ENCODE peak calls at places on chromosomes 16 and 17, in four cellular contexts. One of them, this sample, is unnamed.

GRCh38 chr16:21060027-21060510 is 90.6 kb downstream of the DNAH3 start:
- DNase-seq in HepG2: no peak
- DNase-seq in A549: no peak
- DNase-seq in K562: no peak
- DNase-seq in this sample: no peak

GRCh38 chr17:12078791-12079190 is 58.1 kb downstream of the MAP2K4 start:
- DNase-seq in K562: no peak
- DNase-seq in A549: no peak
- DNase-seq in HepG2: no peak
- DNase-seq in this sample: peak; percentile 83

GRCh38 chr16:31876955-31877828 is 3.6 kb downstream of the ZNF267 start:
- DNase-seq in HepG2: peak; percentile 87
- DNase-seq in K562: no peak
- DNase-seq in A549: peak; percentile 46
- DNase-seq in this sample: peak; percentile 96

GRCh38 chr16:3173892-3174617 is 13.9 kb upstream of the OR1F1 start:
- DNase-seq in HepG2: peak; percentile 65
- DNase-seq in A549: peak; percentile 85
- DNase-seq in K562: peak; percentile 69
- DNase-seq in this sample: no peak

GRCh38 chr17:79018045-79018695 is 5.8 kb upstream of the C1QTNF1 start:
- DNase-seq in HepG2: no peak
- DNase-seq in K562: no peak
- DNase-seq in A549: no peak
- DNase-seq in this sample: no peak

GRCh38 chr16:67100569-67101300 is 9.0 kb upstream of the PHAF1 start:
- DNase-seq in K562: no peak
- DNase-seq in HepG2: no peak
- DNase-seq in A549: peak; percentile 51
- DNase-seq in this sample: peak; percentile 56

GRCh38 chr16:86449377-86450095 is 60.8 kb upstream of the FOXF1 start:
- DNase-seq in HepG2: no peak
- DNase-seq in K562: no peak
- DNase-seq in A549: no peak
- DNase-seq in this sample: no peak

GRCh38 chr17:46766493-46767491 is 51.7 kb downstream of the WNT3 start:
- DNase-seq in A549: no peak
- DNase-seq in K562: no peak
- DNase-seq in HepG2: no peak
- DNase-seq in this sample: no peak

DNA sequence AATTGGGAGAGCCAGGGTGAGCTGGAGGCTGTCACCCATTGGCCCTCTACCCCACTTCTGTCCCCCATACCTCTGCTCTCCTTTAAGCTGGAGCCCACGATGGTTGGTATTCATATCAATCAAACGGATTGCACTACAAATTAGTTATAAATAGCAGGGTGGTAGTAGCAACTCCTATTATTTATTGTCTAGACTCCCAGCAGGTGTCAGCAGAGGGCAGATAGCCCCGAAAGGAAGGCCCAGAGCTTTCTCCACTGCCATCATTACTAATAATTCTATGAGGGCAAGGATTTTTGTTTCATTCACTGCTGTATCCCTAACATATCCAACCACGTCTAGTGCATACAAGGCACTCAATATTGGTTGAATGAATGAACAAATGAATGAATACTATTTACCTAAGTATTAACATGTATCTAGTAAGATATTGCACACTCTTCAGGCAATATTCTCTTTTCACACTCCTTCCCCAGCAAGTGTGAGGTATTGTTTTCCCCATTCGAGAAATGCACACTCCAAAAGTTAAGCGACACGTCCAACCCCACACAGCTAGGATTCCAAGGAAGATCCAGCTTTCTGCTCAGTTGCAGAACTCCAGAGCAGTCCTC is 6.3 kb downstream of the C17orf50 start:
- DNase-seq in A549: peak; percentile 58
- DNase-seq in K562: peak; percentile 35
- DNase-seq in HepG2: no peak
- DNase-seq in this sample: peak; percentile 43
- TF ChIP-seq CEBPB in A549: no peak
- TF ChIP-seq CEBPB in K562: no peak
- TF ChIP-seq CEBPB in HepG2: no peak
- TF ChIP-seq CEBPB in this sample: no peak

GRCh38 chr16:10679921-10680320 is 14.8 kb downstream of the TEKT5 start:
- DNase-seq in A549: no peak
- DNase-seq in K562: no peak
- DNase-seq in HepG2: no peak
- DNase-seq in this sample: no peak

GRCh38 chr16:10676284-10676683 is 18.4 kb downstream of the TEKT5 start:
- DNase-seq in A549: no peak
- DNase-seq in HepG2: no peak
- DNase-seq in K562: no peak
- DNase-seq in this sample: no peak

GRCh38 chr16:10675861-10676260 is 18.9 kb downstream of the TEKT5 start:
- DNase-seq in HepG2: no peak
- DNase-seq in K562: no peak
- DNase-seq in A549: no peak
- DNase-seq in this sample: no peak

GRCh38 chr16:10681310-10682308 is 13.1 kb downstream of the TEKT5 start:
- DNase-seq in A549: no peak
- DNase-seq in HepG2: no peak
- DNase-seq in K562: no peak
- DNase-seq in this sample: no peak

DNA sequence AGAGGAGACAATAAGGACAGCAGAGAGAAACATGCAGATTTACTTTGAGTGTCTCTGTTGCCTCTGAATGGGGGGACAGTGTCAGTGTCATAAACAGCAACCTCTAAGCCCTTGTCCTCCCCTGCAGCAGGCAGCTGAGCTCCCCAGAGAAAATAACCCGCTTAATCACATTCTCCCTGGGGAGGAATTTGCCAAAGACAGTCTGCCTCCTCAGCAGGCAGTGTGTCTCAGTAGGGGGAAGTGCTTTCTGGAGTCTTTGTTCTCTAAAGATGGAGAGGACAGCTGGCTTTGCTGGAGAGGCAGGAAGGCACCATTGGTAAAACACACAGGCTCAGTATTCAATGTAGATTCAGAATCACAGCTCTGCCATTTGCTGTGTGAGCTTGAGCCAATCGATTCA is 16.1 kb downstream of the TEKT5 start:
- DNase-seq in K562: no peak
- DNase-seq in HepG2: no peak
- DNase-seq in A549: no peak
- DNase-seq in this sample: no peak
- TF ChIP-seq SMC3 in K562: no peak
- TF ChIP-seq SMC3 in HepG2: no peak
- TF ChIP-seq SMC3 in A549: no peak
- TF ChIP-seq SMC3 in this sample: no peak

DNA sequence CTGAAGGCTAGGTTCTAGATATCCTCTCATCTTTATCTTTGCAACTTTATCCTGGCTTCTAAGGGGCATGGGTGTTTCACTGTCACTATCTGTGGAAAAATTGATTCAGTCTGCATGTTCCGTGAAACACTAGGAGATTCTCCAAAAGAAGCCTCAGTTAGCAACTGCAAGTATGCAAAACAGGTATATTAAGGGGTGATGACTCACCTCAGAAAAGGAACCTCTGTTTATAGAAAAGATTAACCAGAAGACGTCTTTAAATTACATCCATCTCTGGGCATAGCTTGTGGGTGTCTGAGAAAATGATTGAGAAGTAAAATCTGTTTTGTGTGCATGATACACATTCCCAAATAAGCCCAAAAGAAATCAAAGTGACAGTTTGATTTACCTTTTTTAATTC is 353.8 kb upstream of the HSBP1 start:
- DNase-seq in A549: no peak
- DNase-seq in K562: no peak
- DNase-seq in HepG2: no peak
- DNase-seq in this sample: peak; percentile 10
- TF ChIP-seq MAFK in A549: no peak
- TF ChIP-seq MAFK in K562: no peak
- TF ChIP-seq MAFK in HepG2: no peak
- TF ChIP-seq MAFK in this sample: no peak

GRCh38 chr16:79476580-79476979 is 124.0 kb downstream of the MAF start:
- DNase-seq in A549: no peak
- DNase-seq in HepG2: no peak
- DNase-seq in K562: no peak
- DNase-seq in this sample: no peak
- TF ChIP-seq CEBPB in A549: no peak
- TF ChIP-seq CEBPB in HepG2: no peak
- TF ChIP-seq CEBPB in K562: no peak
- TF ChIP-seq CEBPB in this sample: no peak

DNA sequence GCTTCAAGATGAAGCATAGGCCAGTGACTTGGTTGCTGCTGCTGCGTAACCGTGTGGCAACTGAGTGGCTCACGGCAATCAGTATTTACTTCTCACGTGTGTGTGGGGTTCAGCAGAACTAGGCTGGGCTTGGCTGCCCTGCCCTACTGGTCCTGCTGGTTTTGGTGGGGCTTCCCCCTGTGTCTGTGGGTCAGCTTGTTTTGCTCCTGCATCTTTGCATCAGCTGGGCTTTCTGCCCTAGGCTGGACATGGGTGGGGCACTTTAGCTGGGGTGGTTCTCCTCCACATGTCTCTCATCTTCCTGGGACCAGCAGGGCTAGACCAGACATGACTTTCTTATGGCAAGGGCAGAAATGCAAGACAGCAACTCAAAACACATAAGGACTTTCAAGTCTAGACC is 550.5 kb downstream of the MAF start:
- DNase-seq in A549: no peak
- DNase-seq in HepG2: no peak
- DNase-seq in K562: no peak
- DNase-seq in this sample: no peak
- TF ChIP-seq SMC3 in A549: no peak
- TF ChIP-seq SMC3 in HepG2: no peak
- TF ChIP-seq SMC3 in K562: no peak
- TF ChIP-seq SMC3 in this sample: no peak

GRCh38 chr17:55758171-55758570 is 7.3 kb downstream of the PCTP start:
- DNase-seq in A549: no peak
- DNase-seq in HepG2: no peak
- DNase-seq in K562: no peak
- DNase-seq in this sample: no peak
- TF ChIP-seq MAFK in A549: no peak
- TF ChIP-seq MAFK in HepG2: no peak
- TF ChIP-seq MAFK in K562: no peak
- TF ChIP-seq MAFK in this sample: no peak

GRCh38 chr17:66349549-66350245 is 47.3 kb downstream of the PRKCA start:
- DNase-seq in HepG2: no peak
- DNase-seq in K562: no peak
- DNase-seq in A549: no peak
- DNase-seq in this sample: no peak
- TF ChIP-seq CEBPB in HepG2: no peak
- TF ChIP-seq CEBPB in K562: no peak
- TF ChIP-seq CEBPB in A549: no peak
- TF ChIP-seq CEBPB in this sample: no peak

DNA sequence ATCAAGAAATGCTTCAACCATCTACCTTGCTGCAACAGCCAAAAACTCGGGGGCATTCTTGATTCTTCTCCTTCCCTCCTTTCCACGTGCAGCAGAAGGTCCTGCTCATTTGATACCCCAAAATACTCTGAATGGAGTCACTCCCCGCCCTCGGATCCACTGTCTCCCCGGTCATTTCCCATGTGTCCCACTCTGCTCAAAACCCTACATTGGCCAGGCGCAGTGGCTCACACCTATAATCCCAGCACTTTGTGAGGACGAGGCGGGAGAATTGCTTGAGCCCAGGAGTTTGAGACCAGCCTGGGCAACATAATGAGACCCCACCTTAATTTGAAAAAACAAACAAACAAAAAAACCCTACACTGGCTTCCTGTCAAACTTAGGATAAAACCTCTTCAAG is 2.6 kb downstream of the SLC13A2 start:
- DNase-seq in A549: no peak
- DNase-seq in HepG2: no peak
- DNase-seq in K562: no peak
- DNase-seq in this sample: no peak
- TF ChIP-seq SMC3 in A549: no peak
- TF ChIP-seq SMC3 in HepG2: no peak
- TF ChIP-seq SMC3 in K562: no peak
- TF ChIP-seq SMC3 in this sample: no peak

GRCh38 chr16:83940630-83941378 is 12.2 kb upstream of the OSGIN1 start:
- DNase-seq in K562: no peak
- DNase-seq in HepG2: no peak
- DNase-seq in A549: no peak
- DNase-seq in this sample: no peak
- TF ChIP-seq MAFK in K562: no peak
- TF ChIP-seq MAFK in HepG2: no peak
- TF ChIP-seq MAFK in A549: no peak
- TF ChIP-seq MAFK in this sample: no peak